ENCODE peak calls at places on chromosomes 13 and 19, in six cellular contexts. K is WTC11, Y is H1, Q is K562, C is GM12878, I is HepG2. G is an unnamed sample.

GRCh38 chr19:51980116-51980736 is 6.4 kb downstream of the ZNF350 start:
- DNase-seq in Q (no peak), K (no peak), C (no peak), I (no peak), Y (no peak), G (no peak)

GRCh38 chr19:44685877-44686276 is 13.1 kb upstream of the CEACAM16 start:
- DNase-seq in K (no peak), Q (no peak), C (no peak), I (no peak), Y (no peak), G (no peak)

GRCh38 chr19:13208131-13208963 is 58.1 kb downstream of the IER2 start:
- DNase-seq in C (peak), I (no peak), Y (no peak), Q (no peak), K (no peak), G (no peak)

GRCh38 chr13:99258210-99258860 is at the start of gene GPR18:
- DNase-seq in I (no peak), K (no peak), C (peak), Q (no peak), Y (no peak), G (no peak)

GRCh38 chr19:8580710-8581281 is 3.6 kb upstream of the MYO1F start:
- DNase-seq in Y (peak), Q (peak), K (peak), C (no peak), I (peak), G (peak)

GRCh38 chr13:45615501-45616101 is at the start of gene ERICH6B:
- DNase-seq in I (no peak), Y (peak), K (peak), Q (peak), C (no peak), G (no peak)

GRCh38 chr13:112079696-112080095 is 12.7 kb downstream of the SOX1 start:
- DNase-seq in Q (no peak), I (no peak), C (no peak), Y (no peak), K (peak), G (no peak)

GRCh38 chr13:110307697-110308376 is 753 bp downstream of the COL4A2 start:
- DNase-seq in Y (peak), Q (no peak), I (no peak), C (no peak), K (peak), G (no peak)

GRCh38 chr13:77429320-77430142 is 102.6 kb upstream of the MYCBP2 start:
- DNase-seq in I (no peak), K (no peak), C (peak), Q (no peak), Y (no peak), G (no peak)

GRCh38 chr13:52118095-52118494 is 10.8 kb downstream of the NEK5 start:
- DNase-seq in C (no peak), Y (no peak), K (no peak), Q (peak), I (no peak), G (no peak)

GRCh38 chr13:111031531-111031961 is 83.6 kb upstream of the ARHGEF7 start:
- DNase-seq in C (no peak), Q (no peak), K (no peak), Y (peak), I (no peak), G (no peak)

GRCh38 chr13:94764576-94765321 is 52.4 kb upstream of the SOX21 start:
- DNase-seq in Q (no peak), I (no peak), Y (no peak), K (no peak), C (no peak), G (no peak)

GRCh38 chr19:56266060-56266459 is 6.5 kb upstream of the EDDM13 start:
- DNase-seq in I (no peak), C (no peak), K (no peak), Y (no peak), Q (no peak), G (no peak)

GRCh38 chr19:29620931-29621351 is 14.9 kb downstream of the POP4 start:
- DNase-seq in C (no peak), Y (no peak), I (no peak), Q (no peak), K (no peak), G (no peak)

GRCh38 chr13:30338331-30338851 is 31.0 kb upstream of the KATNAL1 start:
- DNase-seq in I (no peak), C (no peak), K (no peak), Y (no peak), Q (peak), G (peak)

GRCh38 chr13:20340759-20341161 is 108.6 kb upstream of the GJB6 start:
- DNase-seq in Y (no peak), Q (no peak), I (no peak), C (no peak), K (no peak), G (no peak)

GRCh38 chr19:15108145-15108844 is 1.1 kb downstream of the SYDE1 start:
- DNase-seq in Q (no peak), K (no peak), Y (no peak), C (no peak), I (no peak), G (no peak)

GRCh38 chr13:40207110-40207478 is 459.3 kb downstream of the FOXO1 start:
- DNase-seq in I (no peak), Q (no peak), Y (no peak), K (no peak), C (peak), G (no peak)

GRCh38 chr19:17325881-17326594 is 8.6 kb downstream of the ANO8 start:
- DNase-seq in C (no peak), Y (no peak), Q (no peak), I (no peak), K (no peak), G (no peak)

GRCh38 chr13:96821381-96821780 is 172.9 kb downstream of the OXGR1 start:
- DNase-seq in C (no peak), Y (no peak), K (no peak), I (no peak), Q (no peak), G (no peak)

GRCh38 chr19:8304841-8305621 is 3.1 kb downstream of the CD320 start:
- DNase-seq in K (peak), Y (peak), C (no peak), I (no peak), Q (peak), G (peak)

GRCh38 chr19:5897189-5897969 is 6.2 kb downstream of the NDUFA11 start:
- DNase-seq in Y (peak), Q (no peak), C (no peak), K (peak), I (no peak), G (no peak)

GRCh38 chr13:46565808-46566750 is 13.1 kb downstream of the LRCH1 start:
- DNase-seq in I (no peak), Y (no peak), Q (no peak), C (no peak), K (no peak), G (no peak)

GRCh38 chr13:92656103-92656502 is 570.5 kb upstream of the GPC6 start:
- DNase-seq in Q (no peak), K (no peak), C (no peak), I (no peak), Y (no peak), G (no peak)

GRCh38 chr13:49060698-49061387 is 85.1 kb downstream of the FNDC3A start:
- DNase-seq in C (no peak), Q (peak), Y (no peak), K (no peak), I (no peak), G (no peak)

GRCh38 chr19:27774337-27774736 is 1438.6 kb downstream of the UQCRFS1 start:
- DNase-seq in Y (peak), C (no peak), I (no peak), K (peak), Q (peak), G (no peak)

GRCh38 chr19:52735734-52736133 is 890 bp upstream of the ZNF611 start:
- DNase-seq in C (no peak), Y (peak), Q (no peak), K (peak), I (peak), G (no peak)

GRCh38 chr19:39996218-39996810 is 546 bp upstream of the ZNF546 start:
- DNase-seq in Y (no peak), Q (peak), C (peak), I (peak), K (no peak), G (peak)

GRCh38 chr19:43812689-43813088 is 10.4 kb upstream of the LYPD5 start:
- DNase-seq in Q (peak), Y (no peak), C (no peak), K (no peak), I (no peak), G (no peak)

GRCh38 chr13:76812971-76813691 is 73.1 kb downstream of the KCTD12 start:
- DNase-seq in K (no peak), Y (no peak), C (no peak), Q (no peak), I (no peak), G (no peak)

GRCh38 chr13:90258129-90258528 is 1089.4 kb upstream of the MIR17HG start:
- DNase-seq in C (no peak), Y (no peak), K (no peak), I (no peak), Q (no peak), G (no peak)

GRCh38 chr19:18590273-18591272 is 2.0 kb downstream of the REX1BD start:
- DNase-seq in C (no peak), Q (peak), K (peak), Y (peak), I (peak), G (peak)

GRCh38 chr19:18223860-18224524 is 2.2 kb downstream of the PDE4C start:
- DNase-seq in C (no peak), I (peak), K (peak), Q (peak), Y (peak), G (peak)

GRCh38 chr13:63838366-63839110 is 2422.9 kb upstream of the PCDH20 start:
- DNase-seq in I (no peak), Y (peak), K (no peak), C (no peak), Q (no peak), G (no peak)

GRCh38 chr19:38046254-38047047 is 139.4 kb downstream of the SIPA1L3 start:
- DNase-seq in K (no peak), Q (no peak), C (peak), Y (no peak), I (no peak), G (no peak)

GRCh38 chr19:38047641-38048040 is 140.6 kb downstream of the SIPA1L3 start:
- DNase-seq in C (no peak), K (no peak), I (no peak), Q (no peak), Y (peak), G (no peak)

GRCh38 chr19:38045554-38046253 is 138.7 kb downstream of the SIPA1L3 start:
- DNase-seq in Q (no peak), Y (no peak), C (no peak), K (no peak), I (no peak), G (no peak)

GRCh38 chr19:38047048-38047435 is 140.0 kb downstream of the SIPA1L3 start:
- DNase-seq in K (no peak), Q (no peak), C (no peak), I (no peak), Y (no peak), G (no peak)

DNA sequence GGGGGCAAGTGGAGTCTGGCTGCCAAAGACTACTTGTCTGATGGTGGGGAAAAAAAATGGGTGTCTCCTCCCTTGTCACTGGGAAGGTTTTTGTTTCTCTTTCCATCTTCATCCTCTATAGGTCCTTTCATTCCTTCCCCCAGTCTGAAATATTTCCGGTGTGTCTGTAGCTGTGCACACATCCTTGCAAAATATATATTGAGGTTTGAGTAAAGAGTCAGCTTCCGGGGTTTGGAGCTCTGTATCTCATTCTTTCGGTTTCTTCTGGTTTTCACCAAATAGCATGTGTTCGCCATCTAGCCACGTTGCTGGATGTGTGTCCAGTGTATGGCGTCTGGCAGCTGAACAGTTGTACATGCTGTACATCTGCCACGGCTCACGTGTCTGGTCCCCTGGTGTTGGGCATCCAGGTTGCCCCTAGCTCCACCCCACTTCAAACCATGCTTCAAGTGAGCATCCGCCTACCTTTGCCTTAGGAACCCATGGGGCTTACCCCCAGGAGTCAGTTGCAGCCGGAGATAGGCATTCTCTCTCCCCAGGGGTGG is 142.2 kb downstream of the SIPA1L3 start:
- DNase-seq in I (no peak), Y (no peak), C (peak), K (no peak), Q (no peak), G (no peak)
- TF ChIP-seq ATF3 in I (no peak), Y (no peak), C (no peak), K (no peak), Q (no peak), G (no peak)

DNA sequence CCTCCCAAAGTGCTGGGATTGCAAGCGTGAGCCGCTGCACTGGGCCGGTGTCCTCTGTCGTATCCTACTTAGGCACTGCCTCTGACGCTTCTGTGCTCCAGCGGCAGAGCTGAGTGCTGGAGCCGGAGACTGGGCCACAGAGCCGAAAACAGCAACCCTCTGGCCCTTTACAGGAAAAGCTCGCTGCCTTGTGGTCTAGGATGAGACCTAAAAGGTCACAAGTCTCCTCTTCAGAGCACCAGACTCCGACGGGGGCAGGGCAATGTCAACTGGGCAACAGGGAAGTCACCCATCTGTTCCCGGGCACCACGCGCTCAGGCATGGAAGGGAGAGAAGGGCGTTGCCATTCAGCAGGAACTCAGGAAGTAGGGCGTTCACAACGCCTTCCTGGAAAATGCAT is 91.7 kb downstream of the GADD45B start:
- DNase-seq in Q (no peak), Y (no peak), C (no peak), I (no peak), K (peak), G (no peak)
- TF ChIP-seq ATF3 in Q (no peak), Y (no peak), C (no peak), I (no peak), K (no peak), G (no peak)

GRCh38 chr19:4602915-4603314 is 36.4 kb upstream of the TNFAIP8L1 start:
- DNase-seq in C (no peak), Q (no peak), Y (no peak), K (no peak), I (no peak), G (no peak)
- TF ChIP-seq ATF3 in C (no peak), Q (no peak), Y (no peak), K (no peak), I (no peak), G (no peak)

DNA sequence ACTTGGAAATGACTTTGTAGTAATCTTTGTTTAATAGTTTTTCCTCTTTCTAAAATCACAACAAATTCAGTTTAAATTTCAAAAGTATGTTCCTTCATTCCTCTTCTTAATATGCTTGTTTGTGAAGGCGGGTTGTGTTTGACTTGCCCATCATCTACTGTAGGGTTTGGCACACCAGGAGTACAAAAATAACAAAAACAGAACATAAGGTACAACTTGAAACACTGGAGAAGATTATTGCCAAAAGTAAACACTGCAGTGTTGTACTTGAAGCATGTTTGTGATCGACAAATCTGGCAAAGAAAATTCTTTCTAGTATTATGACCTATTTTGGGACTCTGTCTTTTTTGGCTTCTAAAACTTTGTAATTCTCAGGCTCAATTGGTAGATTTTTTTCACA is 518.6 kb downstream of the SLITRK5 start:
- DNase-seq in C (no peak), Q (no peak), Y (no peak), K (no peak), I (no peak), G (no peak)
- TF ChIP-seq ATF3 in C (no peak), Q (no peak), Y (no peak), K (no peak), I (no peak), G (no peak)

GRCh38 chr13:102203718-102204117 is 198.1 kb downstream of the FGF14 start:
- DNase-seq in I (no peak), Q (no peak), Y (no peak), C (no peak), K (no peak), G (no peak)
- TF ChIP-seq ATF3 in I (no peak), Q (no peak), Y (no peak), C (no peak), K (no peak), G (no peak)

GRCh38 chr13:79434578-79434977 is 28.5 kb upstream of the RBM26 start:
- DNase-seq in K (no peak), Q (no peak), C (no peak), Y (no peak), I (no peak), G (no peak)
- TF ChIP-seq ATF3 in K (no peak), Q (peak), C (no peak), Y (no peak), I (no peak), G (no peak)

GRCh38 chr13:65133094-65133493 is 2097.0 kb downstream of the PCDH9 start:
- DNase-seq in Y (no peak), K (peak), Q (no peak), I (no peak), C (no peak), G (peak)
- TF ChIP-seq ATF3 in Y (no peak), K (no peak), Q (no peak), I (no peak), C (no peak), G (no peak)

GRCh38 chr19:31518626-31519025 is 169.4 kb upstream of the TSHZ3 start:
- DNase-seq in I (no peak), K (no peak), Q (no peak), Y (peak), C (no peak), G (no peak)
- TF ChIP-seq ATF3 in I (no peak), K (no peak), Q (no peak), Y (no peak), C (no peak), G (no peak)

G was measured in HCT116.